ENCODE peak calls at places on chromosomes 13 and 19, in nine cellular contexts. N, U, D, A, F, Y, M, K and R are unnamed samples.

GRCh38 chr13:113202912-113203311 is 5.6 kb downstream of the PCID2 start:
- ATAC-seq in N (no peak), U (no peak), D (no peak), A (no peak), F (no peak), Y (peak; percentile 58), M (no peak), K (peak; percentile 29), R (no peak)

GRCh38 chr19:6767081-6767356 is 216 bp downstream of the SH2D3A start:
- ATAC-seq in N (peak; percentile 41), U (peak; percentile 51), D (peak; percentile 12), A (peak; percentile 53), F (peak; percentile 22), Y (peak; percentile 58), M (no peak), K (peak; percentile 8), R (no peak)

GRCh38 chr19:44725684-44726083 is 22.8 kb upstream of the BCL3 start:
- ATAC-seq in N (no peak), U (no peak), D (no peak), A (no peak), F (peak; percentile 14), Y (peak; percentile 12), M (no peak), K (peak; percentile 18), R (no peak)

GRCh38 chr19:38695319-38695683 is 47.9 kb downstream of the ACTN4 start:
- ATAC-seq in N (peak; percentile 4), U (peak; percentile 18), D (no peak), A (no peak), F (no peak), Y (no peak), M (no peak), K (no peak), R (no peak)

GRCh38 chr13:46184277-46184699 is 2.3 kb upstream of the LCP1 start:
- ATAC-seq in N (peak; percentile 75), U (peak; percentile 75), D (no peak), A (peak; percentile 75), F (no peak), Y (peak; percentile 61), M (no peak), K (peak; percentile 53), R (no peak)

GRCh38 chr13:23506071-23506820 is 64.0 kb upstream of the TNFRSF19 start:
- ATAC-seq in N (no peak), U (no peak), D (no peak), A (no peak), F (peak; percentile 47), Y (peak; percentile 74), M (no peak), K (peak; percentile 79), R (no peak)

GRCh38 chr13:60244381-60244780 is 80.7 kb upstream of the DIAPH3 start:
- ATAC-seq in N (no peak), U (no peak), D (no peak), A (no peak), F (no peak), Y (no peak), M (no peak), K (no peak), R (no peak)

GRCh38 chr13:72062566-72062965 is 195.6 kb upstream of the DACH1 start:
- ATAC-seq in N (no peak), U (no peak), D (no peak), A (no peak), F (no peak), Y (no peak), M (no peak), K (peak; percentile 53), R (no peak)

GRCh38 chr19:38617283-38617763 is 430 bp downstream of the MAP4K1 start:
- ATAC-seq in N (no peak), U (no peak), D (no peak), A (no peak), F (no peak), Y (no peak), M (no peak), K (no peak), R (no peak)

GRCh38 chr19:9881720-9882119 is 46.6 kb downstream of the PIN1 start:
- ATAC-seq in N (no peak), U (no peak), D (no peak), A (no peak), F (no peak), Y (no peak), M (no peak), K (no peak), R (no peak)

GRCh38 chr19:14495678-14496028 is 274 bp downstream of the GIPC1 start:
- ATAC-seq in N (no peak), U (no peak), D (no peak), A (no peak), F (no peak), Y (no peak), M (peak; percentile 2), K (peak; percentile 1), R (no peak)

GRCh38 chr13:98954313-98954712 is 23.6 kb downstream of the DOCK9 start:
- ATAC-seq in N (no peak), U (no peak), D (no peak), A (no peak), F (no peak), Y (no peak), M (no peak), K (no peak), R (no peak)

GRCh38 chr13:74062933-74063332 is 71.3 kb downstream of the KLF12 start:
- ATAC-seq in N (peak; percentile 41), U (peak; percentile 5), D (no peak), A (no peak), F (peak; percentile 94), Y (peak; percentile 96), M (peak; percentile 53), K (peak; percentile 97), R (peak; percentile 91)

GRCh38 chr13:100459747-100460146 is 128.8 kb downstream of the GGACT start:
- ATAC-seq in N (no peak), U (no peak), D (no peak), A (no peak), F (no peak), Y (no peak), M (no peak), K (no peak), R (no peak)

GRCh38 chr19:42388851-42389489 is 1.1 kb downstream of the CNFN start:
- ATAC-seq in N (peak; percentile 3), U (no peak), D (no peak), A (no peak), F (no peak), Y (no peak), M (no peak), K (no peak), R (no peak)
- H3K27ac ChIP-seq in N (no peak overlapping the region), U (no peak overlapping the region), D (no peak overlapping the region), A (no peak overlapping the region), F (no peak overlapping the region), Y (no peak overlapping the region), M (no peak overlapping the region), K (no peak overlapping the region), R (no peak overlapping the region)

GRCh38 chr13:32038353-32038752 is 6.8 kb downstream of the FRY start:
- ATAC-seq in N (no peak), U (no peak), D (no peak), A (no peak), F (no peak), Y (no peak), M (no peak), K (no peak), R (no peak)
- H3K27ac ChIP-seq in N (no peak overlapping the region), U (no peak overlapping the region), D (no peak overlapping the region), A (no peak overlapping the region), F (no peak overlapping the region), Y (no peak overlapping the region), M (peak overlapping the region; percentile 47), K (no peak overlapping the region), R (no peak overlapping the region)

DNA sequence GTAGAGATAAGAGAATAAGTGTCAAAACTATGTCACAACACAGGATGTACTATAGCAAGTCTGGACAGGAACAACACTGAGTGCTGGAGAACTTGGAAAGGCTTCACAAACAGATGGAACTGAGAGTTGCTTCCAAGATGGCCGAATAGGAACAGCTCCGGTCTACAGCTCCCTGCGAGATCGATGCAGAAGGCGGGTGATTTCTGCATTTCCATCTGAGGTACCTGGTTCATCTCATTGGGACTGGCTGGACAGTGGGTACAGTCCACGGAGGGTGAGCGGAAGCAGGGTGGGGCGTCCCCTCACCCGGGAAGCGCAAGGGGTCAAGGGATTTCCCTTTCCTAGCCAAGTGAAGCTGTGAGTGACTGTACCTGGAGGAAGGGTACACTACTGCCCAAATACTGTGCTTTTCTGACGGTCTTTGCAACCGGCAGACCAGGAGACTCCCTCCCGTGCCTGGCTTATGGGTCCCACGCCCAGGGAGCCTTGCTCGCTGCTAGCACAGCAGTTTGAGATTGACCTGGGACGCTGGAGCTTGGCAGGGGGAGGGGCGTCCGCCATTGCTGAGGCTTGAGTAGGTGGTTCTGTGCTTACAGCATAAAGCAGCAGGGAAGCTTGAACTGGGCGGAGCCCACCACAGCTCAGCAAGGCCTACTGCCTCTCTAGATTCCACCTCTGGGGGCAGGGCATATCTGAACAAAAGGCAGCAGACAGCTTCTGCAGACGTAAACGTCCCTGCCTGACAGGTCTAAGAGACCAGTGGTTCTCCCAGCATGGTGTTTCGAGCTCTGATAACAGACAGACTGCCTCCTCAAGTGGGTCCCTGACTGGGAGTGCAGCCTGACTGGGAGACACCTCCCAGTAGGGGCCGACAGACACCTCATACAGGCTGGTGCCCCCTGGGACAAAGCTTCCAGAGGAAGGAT is 46.0 kb downstream of the USP12 start:
- ATAC-seq in N (no peak), U (no peak), D (no peak), A (no peak), F (no peak), Y (peak; percentile 31), M (no peak), K (peak; percentile 71), R (no peak)
- H3K27ac ChIP-seq in N (no peak overlapping the region), U (no peak overlapping the region), D (no peak overlapping the region), A (no peak overlapping the region), F (no peak overlapping the region), Y (no peak overlapping the region), M (no peak overlapping the region), K (no peak overlapping the region), R (no peak overlapping the region)

GRCh38 chr13:39451301-39451700 is 151.7 kb downstream of the LHFPL6 start:
- ATAC-seq in N (no peak), U (no peak), D (no peak), A (no peak), F (no peak), Y (no peak), M (no peak), K (no peak), R (no peak)

GRCh38 chr13:39451860-39452301 is 151.1 kb downstream of the LHFPL6 start:
- ATAC-seq in N (peak; percentile 74), U (peak; percentile 79), D (no peak), A (no peak), F (peak; percentile 76), Y (peak; percentile 73), M (peak; percentile 48), K (peak; percentile 78), R (peak; percentile 80)

GRCh38 chr13:39450176-39450575 is 152.8 kb downstream of the LHFPL6 start:
- ATAC-seq in N (no peak), U (no peak), D (no peak), A (no peak), F (no peak), Y (no peak), M (no peak), K (no peak), R (no peak)

GRCh38 chr13:39452834-39453233 is 150.2 kb downstream of the LHFPL6 start:
- ATAC-seq in N (peak; percentile 51), U (no peak), D (no peak), A (no peak), F (peak; percentile 32), Y (peak; percentile 66), M (no peak), K (peak; percentile 82), R (no peak)

DNA sequence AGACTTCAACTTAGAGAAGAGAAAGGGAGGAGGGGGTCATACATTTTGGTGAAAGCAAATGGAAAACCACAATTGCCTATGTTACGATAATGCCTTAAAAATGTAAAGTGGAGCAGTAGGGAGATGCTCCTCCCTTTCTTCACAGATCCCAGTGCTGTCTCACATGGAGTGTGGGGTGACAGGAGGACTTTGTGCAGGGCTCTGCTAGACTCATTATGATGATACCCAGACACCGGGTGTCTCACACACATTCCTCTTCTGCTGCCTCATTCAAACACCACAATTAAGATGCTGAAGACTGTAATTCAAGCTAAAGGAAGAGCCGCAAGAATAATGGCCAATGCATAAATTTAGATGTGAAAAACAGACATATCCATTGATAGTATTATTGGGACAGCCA is 150.6 kb downstream of the LHFPL6 start:
- ATAC-seq in N (peak; percentile 29), U (no peak), D (no peak), A (no peak), F (peak; percentile 65), Y (peak; percentile 76), M (peak; percentile 51), K (peak; percentile 78), R (no peak)
- H3K27ac ChIP-seq in N (no peak overlapping the region), U (no peak overlapping the region), D (peak overlapping the region; percentile 87), A (no peak overlapping the region), F (peak overlapping the region; percentile 84), Y (peak overlapping the region; percentile 75), M (peak overlapping the region; percentile 66), K (peak overlapping the region; percentile 78), R (peak overlapping the region; percentile 50)